ENCODE peak calls at places on chromosome 19, in eight cellular contexts. H, R, L, B, U, I, W and Q are unnamed samples.

GRCh38 chr19:43700368-43701015 is 15.4 kb upstream of the IRGC start:
- DNase-seq in W (peak; percentile 23), H (peak; percentile 76), B (no peak), U (peak; percentile 85), L (peak; percentile 67), R (peak; percentile 30), I (peak; percentile 67), Q (peak; percentile 76)

GRCh38 chr19:45160870-45161714 is at the start of gene NKPD1:
- DNase-seq in W (no peak), L (no peak), U (no peak), B (peak; percentile 78), R (no peak), I (no peak), H (no peak), Q (peak; percentile 76)

GRCh38 chr19:54218960-54219661 is 3.7 kb downstream of the LILRB3 start:
- DNase-seq in I (no peak), R (no peak), L (no peak), H (no peak), U (no peak), W (no peak), B (no peak), Q (no peak)

GRCh38 chr19:53507523-53508442 is 30.2 kb upstream of the ZNF331 start:
- DNase-seq in U (no peak), W (no peak), I (no peak), B (no peak), R (no peak), L (no peak), H (no peak), Q (no peak)

GRCh38 chr19:56245062-56245740 is 27.3 kb upstream of the EDDM13 start:
- DNase-seq in U (no peak), W (peak; percentile 8), B (no peak), I (peak; percentile 33), L (no peak), H (peak; percentile 9), R (no peak), Q (peak; percentile 6)

GRCh38 chr19:33273881-33274662 is 28.3 kb downstream of the CEBPA start:
- DNase-seq in H (peak; percentile 93), I (peak; percentile 94), W (peak; percentile 77), R (no peak), B (no peak), L (peak; percentile 42), U (peak; percentile 72), Q (peak; percentile 85)

GRCh38 chr19:54460230-54461005 is 3.2 kb downstream of the LENG9 start:
- DNase-seq in U (no peak), H (no peak), R (no peak), W (no peak), B (peak; percentile 60), I (no peak), L (no peak), Q (no peak)

GRCh38 chr19:46786236-46787039 is 2.0 kb downstream of the SLC1A5 start:
- DNase-seq in W (peak; percentile 82), I (peak; percentile 95), R (peak; percentile 59), U (peak; percentile 92), L (peak; percentile 76), H (peak; percentile 88), B (peak; percentile 78), Q (peak; percentile 82)

GRCh38 chr19:55437410-55437809 is 5.7 kb downstream of the SHISA7 start:
- DNase-seq in R (peak; percentile 53), B (peak; percentile 96), I (peak; percentile 39), U (peak; percentile 82), L (no peak), H (peak; percentile 66), W (peak; percentile 64), Q (peak; percentile 74)

GRCh38 chr19:47019431-47020041 is at the start of gene NPAS1:
- DNase-seq in B (peak; percentile 85), H (no peak), W (no peak), U (no peak), I (no peak), R (no peak), L (no peak), Q (no peak)

GRCh38 chr19:23778566-23778965 is 19.9 kb upstream of the ZNF681 start:
- DNase-seq in L (no peak), U (no peak), I (no peak), B (peak; percentile 10), W (no peak), H (no peak), R (no peak), Q (no peak)

GRCh38 chr19:42965204-42965603 is 28.2 kb upstream of the PSG7 start:
- DNase-seq in B (no peak), W (peak; percentile 12), U (no peak), I (peak; percentile 69), H (peak; percentile 75), L (no peak), R (no peak), Q (peak; percentile 59)

GRCh38 chr19:41744850-41745249 is 10.5 kb upstream of the CEACAM6 start:
- DNase-seq in I (no peak), U (no peak), R (no peak), W (no peak), B (no peak), L (no peak), H (no peak), Q (no peak)

GRCh38 chr19:12815088-12815487 is 8.7 kb downstream of the RNASEH2A start:
- DNase-seq in U (no peak), R (no peak), L (no peak), B (no peak), H (no peak), I (no peak), W (no peak), Q (no peak)

GRCh38 chr19:29528350-29528945 is 2.7 kb downstream of the VSTM2B start:
- DNase-seq in I (peak; percentile 61), R (peak; percentile 49), B (peak; percentile 94), L (no peak), H (peak; percentile 72), W (peak; percentile 55), U (no peak), Q (peak; percentile 50)

GRCh38 chr19:23399443-23399842 is 4.2 kb upstream of the ZNF91 start:
- DNase-seq in B (no peak), L (no peak), U (no peak), W (no peak), I (no peak), H (no peak), R (no peak), Q (no peak)

GRCh38 chr19:6521718-6522646 is 8.8 kb upstream of the TNFSF9 start:
- DNase-seq in R (no peak), L (no peak), I (no peak), W (no peak), U (peak; percentile 44), B (no peak), H (peak; percentile 53), Q (no peak)

GRCh38 chr19:15108145-15108844 is 1.1 kb downstream of the SYDE1 start:
- DNase-seq in L (no peak), W (no peak), U (peak; percentile 12), R (no peak), B (peak; percentile 62), I (peak; percentile 14), H (no peak), Q (no peak)

GRCh38 chr19:15110418-15110815 is 3.2 kb downstream of the SYDE1 start:
- DNase-seq in R (no peak), U (no peak), B (no peak), L (no peak), H (no peak), W (no peak), I (no peak), Q (no peak)

GRCh38 chr19:15111758-15112157 is 4.6 kb downstream of the SYDE1 start:
- DNase-seq in U (no peak), H (no peak), L (no peak), W (no peak), R (no peak), I (no peak), B (no peak), Q (no peak)

GRCh38 chr19:15108845-15109767 is 1.9 kb downstream of the SYDE1 start:
- DNase-seq in I (no peak), U (no peak), L (no peak), W (no peak), H (no peak), R (no peak), B (no peak), Q (no peak)

GRCh38 chr19:15109768-15110417 is 2.7 kb downstream of the SYDE1 start:
- DNase-seq in H (no peak), L (no peak), B (no peak), W (no peak), R (no peak), I (no peak), U (no peak), Q (no peak)
- TF ChIP-seq CTCF in H (no peak), L (no peak), B (no peak), W (no peak), R (no peak), I (no peak), U (no peak), Q (no peak)

GRCh38 chr19:8491574-8491973 is 10.9 kb downstream of the PRAM1 start:
- DNase-seq in B (peak; percentile 70), I (no peak), R (no peak), W (no peak), U (no peak), H (no peak), L (no peak), Q (no peak)
- TF ChIP-seq CTCF in B (peak; percentile 65), I (no peak), R (no peak), W (no peak), U (no peak), H (no peak), L (no peak), Q (no peak)

DNA sequence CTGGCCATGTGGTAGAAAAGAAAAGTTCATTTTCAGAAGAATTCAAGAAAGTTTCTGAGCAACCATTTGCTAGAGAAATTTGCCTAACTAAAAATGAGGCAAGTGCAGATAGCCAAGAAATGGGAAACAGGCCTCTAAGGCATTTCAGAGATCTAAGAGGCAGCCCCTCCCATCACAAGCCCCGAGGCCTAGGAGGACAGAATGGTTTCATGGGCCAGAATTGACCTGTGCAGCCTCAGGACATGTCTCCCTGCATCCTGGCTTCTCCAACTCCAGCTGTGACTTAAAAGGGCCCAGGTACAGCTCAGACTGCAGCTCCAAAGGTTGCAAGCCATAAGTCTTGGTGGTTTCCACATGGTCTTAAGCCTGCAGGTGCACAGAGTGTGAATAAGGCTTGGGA is 3.3 kb upstream of the ZNF546 start:
- DNase-seq in H (no peak), U (no peak), L (no peak), B (no peak), R (no peak), I (no peak), W (no peak), Q (no peak)
- TF ChIP-seq CTCF in H (no peak), U (no peak), L (no peak), B (no peak), R (no peak), I (no peak), W (no peak), Q (no peak)

GRCh38 chr19:35232912-35233311 is 4.4 kb upstream of the FAM187B start:
- DNase-seq in B (no peak), I (no peak), H (no peak), L (no peak), R (no peak), W (no peak), U (no peak), Q (no peak)

GRCh38 chr19:35241417-35241816 is 7.4 kb upstream of the LSR start:
- DNase-seq in I (no peak), R (no peak), W (no peak), L (no peak), U (no peak), H (no peak), B (no peak), Q (no peak)

GRCh38 chr19:35240322-35240721 is 8.5 kb upstream of the LSR start:
- DNase-seq in W (no peak), L (no peak), R (no peak), I (no peak), H (no peak), U (no peak), B (no peak), Q (no peak)

GRCh38 chr19:35231956-35232746 is 3.6 kb upstream of the FAM187B start:
- DNase-seq in I (no peak), B (no peak), W (no peak), H (no peak), L (no peak), R (no peak), U (no peak), Q (no peak)

GRCh38 chr19:35236638-35237400 is 8.3 kb upstream of the FAM187B start:
- DNase-seq in I (no peak), W (peak; percentile 30), L (no peak), B (no peak), R (no peak), H (no peak), U (peak; percentile 26), Q (peak; percentile 25)
- TF ChIP-seq CTCF in I (peak; percentile 9), W (no peak), L (no peak), B (peak; percentile 51), R (peak; percentile 24), H (no peak), U (no peak), Q (peak; percentile 18)